ENCODE peak calls at places on chromosomes 6 and 20, in eight cellular contexts. One of them, this sample, is unnamed.

GRCh38 chr6:18433059-18433458 is 45.9 kb downstream of the RNF144B start:
- DNase-seq in endothelial cell: no peak
- DNase-seq in NCI-H345: no peak
- DNase-seq in GM03348: no peak
- DNase-seq in neural progenitor cell: no peak
- DNase-seq in stromal cell of bone marrow: no peak
- DNase-seq in COR-L47: no peak
- DNase-seq in A549: no peak
- DNase-seq in this sample: no peak

GRCh38 chr20:21571841-21572690 is 58.2 kb upstream of the NKX2-2 start:
- DNase-seq in endothelial cell: no peak
- DNase-seq in NCI-H345: peak; percentile 43
- DNase-seq in GM03348: peak; percentile 57
- DNase-seq in neural progenitor cell: peak; percentile 56
- DNase-seq in stromal cell of bone marrow: no peak
- DNase-seq in COR-L47: peak; percentile 8
- DNase-seq in A549: no peak
- DNase-seq in this sample: peak; percentile 11

GRCh38 chr6:16236648-16237199 is 1.7 kb upstream of the GMPR start:
- DNase-seq in endothelial cell: no peak
- DNase-seq in NCI-H345: no peak
- DNase-seq in GM03348: peak; percentile 41
- DNase-seq in neural progenitor cell: no peak
- DNase-seq in stromal cell of bone marrow: peak; percentile 44
- DNase-seq in COR-L47: no peak
- DNase-seq in A549: no peak
- DNase-seq in this sample: no peak

GRCh38 chr20:48930035-48930434 is 8.5 kb downstream of the ARFGEF2 start:
- DNase-seq in endothelial cell: no peak
- DNase-seq in NCI-H345: no peak
- DNase-seq in GM03348: no peak
- DNase-seq in neural progenitor cell: no peak
- DNase-seq in stromal cell of bone marrow: no peak
- DNase-seq in COR-L47: no peak
- DNase-seq in A549: no peak
- DNase-seq in this sample: no peak

GRCh38 chr6:46323966-46324622 is 153.3 kb upstream of the ENPP5 start:
- DNase-seq in endothelial cell: no peak
- DNase-seq in NCI-H345: no peak
- DNase-seq in GM03348: no peak
- DNase-seq in neural progenitor cell: no peak
- DNase-seq in stromal cell of bone marrow: no peak
- DNase-seq in COR-L47: no peak
- DNase-seq in A549: no peak
- DNase-seq in this sample: no peak

GRCh38 chr20:56592817-56593216 is 36.3 kb upstream of the TFAP2C start:
- DNase-seq in endothelial cell: no peak
- DNase-seq in NCI-H345: no peak
- DNase-seq in GM03348: no peak
- DNase-seq in neural progenitor cell: no peak
- DNase-seq in stromal cell of bone marrow: no peak
- DNase-seq in COR-L47: no peak
- DNase-seq in A549: no peak
- DNase-seq in this sample: no peak

GRCh38 chr6:52576392-52577021 is 353 bp downstream of the TRAM2 start:
- DNase-seq in endothelial cell: peak; percentile 66
- DNase-seq in NCI-H345: peak; percentile 56
- DNase-seq in GM03348: peak; percentile 75
- DNase-seq in neural progenitor cell: peak; percentile 83
- DNase-seq in stromal cell of bone marrow: peak; percentile 61
- DNase-seq in COR-L47: peak; percentile 39
- DNase-seq in A549: peak; percentile 84
- DNase-seq in this sample: peak; percentile 63

GRCh38 chr20:8464368-8464767 is 332.3 kb downstream of the PLCB1 start:
- DNase-seq in endothelial cell: no peak
- DNase-seq in NCI-H345: no peak
- DNase-seq in GM03348: no peak
- DNase-seq in neural progenitor cell: no peak
- DNase-seq in stromal cell of bone marrow: no peak
- DNase-seq in COR-L47: no peak
- DNase-seq in A549: peak; percentile 20
- DNase-seq in this sample: no peak

GRCh38 chr20:57888591-57888990 is 178.8 kb upstream of the PMEPA1 start:
- DNase-seq in endothelial cell: no peak
- DNase-seq in NCI-H345: no peak
- DNase-seq in GM03348: no peak
- DNase-seq in neural progenitor cell: no peak
- DNase-seq in stromal cell of bone marrow: no peak
- DNase-seq in COR-L47: no peak
- DNase-seq in A549: no peak
- DNase-seq in this sample: no peak

GRCh38 chr6:97915537-97915936 is 632.5 kb upstream of the MMS22L start:
- DNase-seq in endothelial cell: no peak
- DNase-seq in NCI-H345: no peak
- DNase-seq in GM03348: no peak
- DNase-seq in neural progenitor cell: no peak
- DNase-seq in stromal cell of bone marrow: no peak
- DNase-seq in COR-L47: no peak
- DNase-seq in A549: no peak
- DNase-seq in this sample: no peak

GRCh38 chr20:9971746-9972145 is 63.0 kb upstream of the ANKEF1 start:
- DNase-seq in endothelial cell: no peak
- DNase-seq in NCI-H345: no peak
- DNase-seq in GM03348: no peak
- DNase-seq in neural progenitor cell: no peak
- DNase-seq in stromal cell of bone marrow: no peak
- DNase-seq in COR-L47: no peak
- DNase-seq in A549: no peak
- DNase-seq in this sample: no peak

GRCh38 chr6:94270040-94270689 is 850.8 kb upstream of the EPHA7 start:
- DNase-seq in endothelial cell: no peak
- DNase-seq in NCI-H345: peak; percentile 53
- DNase-seq in GM03348: no peak
- DNase-seq in neural progenitor cell: peak; percentile 49
- DNase-seq in stromal cell of bone marrow: no peak
- DNase-seq in COR-L47: peak; percentile 77
- DNase-seq in A549: no peak
- DNase-seq in this sample: no peak

GRCh38 chr6:38443750-38444149 is 196.0 kb downstream of the BTBD9 start:
- DNase-seq in endothelial cell: no peak
- DNase-seq in NCI-H345: no peak
- DNase-seq in GM03348: no peak
- DNase-seq in neural progenitor cell: no peak
- DNase-seq in stromal cell of bone marrow: no peak
- DNase-seq in COR-L47: no peak
- DNase-seq in A549: no peak
- DNase-seq in this sample: no peak

GRCh38 chr6:12078014-12078413 is 65.9 kb downstream of the HIVEP1 start:
- DNase-seq in endothelial cell: no peak
- DNase-seq in NCI-H345: no peak
- DNase-seq in GM03348: no peak
- DNase-seq in neural progenitor cell: no peak
- DNase-seq in stromal cell of bone marrow: no peak
- DNase-seq in COR-L47: no peak
- DNase-seq in A549: no peak
- DNase-seq in this sample: no peak

GRCh38 chr6:34571388-34571787 is 15.3 kb upstream of the SPDEF start:
- DNase-seq in endothelial cell: no peak
- DNase-seq in NCI-H345: no peak
- DNase-seq in GM03348: no peak
- DNase-seq in neural progenitor cell: no peak
- DNase-seq in stromal cell of bone marrow: no peak
- DNase-seq in COR-L47: no peak
- DNase-seq in A549: no peak
- DNase-seq in this sample: no peak

GRCh38 chr6:1758076-1758679 is 148.5 kb downstream of the FOXC1 start:
- DNase-seq in endothelial cell: no peak
- DNase-seq in NCI-H345: no peak
- DNase-seq in GM03348: no peak
- DNase-seq in neural progenitor cell: no peak
- DNase-seq in stromal cell of bone marrow: no peak
- DNase-seq in COR-L47: no peak
- DNase-seq in A549: no peak
- DNase-seq in this sample: no peak

GRCh38 chr20:7967199-7967844 is 27.1 kb upstream of the HAO1 start:
- DNase-seq in endothelial cell: no peak
- DNase-seq in NCI-H345: no peak
- DNase-seq in GM03348: peak; percentile 75
- DNase-seq in neural progenitor cell: no peak
- DNase-seq in stromal cell of bone marrow: peak; percentile 42
- DNase-seq in COR-L47: no peak
- DNase-seq in A549: no peak
- DNase-seq in this sample: no peak

GRCh38 chr6:165571068-165571682 is 91.9 kb downstream of the PDE10A start:
- DNase-seq in endothelial cell: no peak
- DNase-seq in NCI-H345: no peak
- DNase-seq in GM03348: no peak
- DNase-seq in neural progenitor cell: no peak
- DNase-seq in stromal cell of bone marrow: no peak
- DNase-seq in COR-L47: no peak
- DNase-seq in A549: no peak
- DNase-seq in this sample: no peak

GRCh38 chr20:62590301-62591121 is 51.8 kb upstream of the SLCO4A1 start:
- DNase-seq in endothelial cell: no peak
- DNase-seq in NCI-H345: no peak
- DNase-seq in GM03348: peak; percentile 91
- DNase-seq in neural progenitor cell: no peak
- DNase-seq in stromal cell of bone marrow: peak; percentile 84
- DNase-seq in COR-L47: no peak
- DNase-seq in A549: peak; percentile 47
- DNase-seq in this sample: peak; percentile 96

GRCh38 chr6:43274916-43275597 is 23.0 kb upstream of the SLC22A7 start:
- DNase-seq in endothelial cell: no peak
- DNase-seq in NCI-H345: no peak
- DNase-seq in GM03348: peak; percentile 43
- DNase-seq in neural progenitor cell: peak; percentile 49
- DNase-seq in stromal cell of bone marrow: no peak
- DNase-seq in COR-L47: peak; percentile 17
- DNase-seq in A549: no peak
- DNase-seq in this sample: no peak